ENCODE peak calls at places on chromosomes 1 and 21, in seven cellular contexts. One of them, this sample, is unnamed.

GRCh38 chr1:39110325-39110851 is 84.2 kb downstream of the NDUFS5 start:
- DNase-seq in neuronal stem cell: no peak
- DNase-seq in H1: no peak
- DNase-seq in psoas muscle: no peak
- DNase-seq in ovary: no peak
- DNase-seq in astrocyte: peak; percentile 94
- DNase-seq in CD8-positive, alpha-beta memory T cell: no peak
- DNase-seq in this sample: no peak

GRCh38 chr1:21868941-21869454 is 56.9 kb downstream of the LDLRAD2 start:
- DNase-seq in neuronal stem cell: no peak
- DNase-seq in H1: no peak
- DNase-seq in psoas muscle: no peak
- DNase-seq in ovary: no peak
- DNase-seq in astrocyte: no peak
- DNase-seq in CD8-positive, alpha-beta memory T cell: no peak
- DNase-seq in this sample: peak; percentile 16

GRCh38 chr1:168835153-168835648 is 106.2 kb upstream of the DPT start:
- DNase-seq in neuronal stem cell: no peak
- DNase-seq in H1: no peak
- DNase-seq in psoas muscle: no peak
- DNase-seq in ovary: no peak
- DNase-seq in astrocyte: no peak
- DNase-seq in CD8-positive, alpha-beta memory T cell: no peak
- DNase-seq in this sample: peak; percentile 9

GRCh38 chr1:37673920-37674319 is 18.4 kb upstream of the CDCA8 start:
- DNase-seq in neuronal stem cell: no peak
- DNase-seq in H1: no peak
- DNase-seq in psoas muscle: no peak
- DNase-seq in ovary: no peak
- DNase-seq in astrocyte: no peak
- DNase-seq in CD8-positive, alpha-beta memory T cell: peak; percentile 66
- DNase-seq in this sample: no peak

GRCh38 chr1:177082855-177083741 is 81.4 kb downstream of the ASTN1 start:
- DNase-seq in neuronal stem cell: no peak
- DNase-seq in H1: no peak
- DNase-seq in psoas muscle: no peak
- DNase-seq in ovary: no peak
- DNase-seq in astrocyte: peak; percentile 25
- DNase-seq in CD8-positive, alpha-beta memory T cell: no peak
- DNase-seq in this sample: no peak

GRCh38 chr1:28298438-28298837 is 30.4 kb upstream of the MED18 start:
- DNase-seq in neuronal stem cell: no peak
- DNase-seq in H1: no peak
- DNase-seq in psoas muscle: no peak
- DNase-seq in ovary: no peak
- DNase-seq in astrocyte: no peak
- DNase-seq in CD8-positive, alpha-beta memory T cell: no peak
- DNase-seq in this sample: no peak

GRCh38 chr1:202945483-202945882 is 12.6 kb downstream of the ADIPOR1 start:
- DNase-seq in neuronal stem cell: no peak
- DNase-seq in H1: no peak
- DNase-seq in psoas muscle: no peak
- DNase-seq in ovary: no peak
- DNase-seq in astrocyte: no peak
- DNase-seq in CD8-positive, alpha-beta memory T cell: no peak
- DNase-seq in this sample: no peak

GRCh38 chr1:159938221-159938852 is 7.1 kb downstream of the IGSF9 start:
- DNase-seq in neuronal stem cell: no peak
- DNase-seq in H1: no peak
- DNase-seq in psoas muscle: no peak
- DNase-seq in ovary: no peak
- DNase-seq in astrocyte: no peak
- DNase-seq in CD8-positive, alpha-beta memory T cell: no peak
- DNase-seq in this sample: no peak

GRCh38 chr1:100387644-100388350 is 35.5 kb downstream of the CDC14A start:
- DNase-seq in neuronal stem cell: no peak
- DNase-seq in H1: no peak
- DNase-seq in psoas muscle: no peak
- DNase-seq in ovary: no peak
- DNase-seq in astrocyte: peak; percentile 29
- DNase-seq in CD8-positive, alpha-beta memory T cell: no peak
- DNase-seq in this sample: no peak

GRCh38 chr1:100390507-100390906 is 38.2 kb downstream of the CDC14A start:
- DNase-seq in neuronal stem cell: no peak
- DNase-seq in H1: no peak
- DNase-seq in psoas muscle: no peak
- DNase-seq in ovary: no peak
- DNase-seq in astrocyte: no peak
- DNase-seq in CD8-positive, alpha-beta memory T cell: no peak
- DNase-seq in this sample: no peak

GRCh38 chr1:100391675-100392074 is 39.4 kb downstream of the CDC14A start:
- DNase-seq in neuronal stem cell: no peak
- DNase-seq in H1: no peak
- DNase-seq in psoas muscle: no peak
- DNase-seq in ovary: no peak
- DNase-seq in astrocyte: no peak
- DNase-seq in CD8-positive, alpha-beta memory T cell: no peak
- DNase-seq in this sample: no peak

GRCh38 chr1:100383743-100384405 is 31.6 kb downstream of the CDC14A start:
- DNase-seq in neuronal stem cell: no peak
- DNase-seq in H1: no peak
- DNase-seq in psoas muscle: no peak
- DNase-seq in ovary: no peak
- DNase-seq in astrocyte: no peak
- DNase-seq in CD8-positive, alpha-beta memory T cell: no peak
- DNase-seq in this sample: no peak

DNA sequence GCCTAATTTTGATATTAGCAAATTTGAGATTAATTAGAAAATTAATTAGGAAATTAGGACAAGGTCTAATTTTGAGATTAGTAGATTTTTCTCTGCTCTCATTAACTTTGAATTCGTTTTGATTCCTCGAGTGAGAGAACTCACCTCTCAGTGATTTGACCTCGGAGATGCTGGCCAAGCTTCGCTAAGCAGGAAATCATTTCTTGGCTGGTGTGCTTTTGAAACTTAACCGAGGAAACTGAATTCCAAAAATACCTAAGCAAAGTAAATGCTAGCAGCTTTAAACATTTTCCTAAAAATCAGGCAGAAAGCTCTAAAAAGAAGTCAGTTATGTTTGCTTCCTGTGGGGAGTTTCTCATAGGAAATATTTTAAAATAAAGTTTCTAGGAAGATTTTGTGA is 34.9 kb downstream of the CDC14A start:
- DNase-seq in neuronal stem cell: no peak
- DNase-seq in H1: no peak
- DNase-seq in psoas muscle: no peak
- DNase-seq in ovary: no peak
- DNase-seq in astrocyte: peak; percentile 59
- DNase-seq in CD8-positive, alpha-beta memory T cell: no peak
- DNase-seq in this sample: no peak
- H3K27ac ChIP-seq in neuronal stem cell: no peak overlapping the region
- H3K27ac ChIP-seq in H1: no peak overlapping the region
- H3K27ac ChIP-seq in psoas muscle: no peak overlapping the region
- H3K27ac ChIP-seq in ovary: no peak overlapping the region
- H3K27ac ChIP-seq in astrocyte: no peak overlapping the region
- H3K27ac ChIP-seq in CD8-positive, alpha-beta memory T cell: no peak overlapping the region
- H3K27ac ChIP-seq in this sample: no peak overlapping the region

GRCh38 chr1:111603979-111604378 is 15.6 kb upstream of the RAP1A start:
- DNase-seq in neuronal stem cell: no peak
- DNase-seq in H1: no peak
- DNase-seq in psoas muscle: no peak
- DNase-seq in ovary: no peak
- DNase-seq in astrocyte: no peak
- DNase-seq in CD8-positive, alpha-beta memory T cell: peak; percentile 54
- DNase-seq in this sample: no peak

GRCh38 chr1:111600295-111600694 is 19.3 kb upstream of the RAP1A start:
- DNase-seq in neuronal stem cell: no peak
- DNase-seq in H1: no peak
- DNase-seq in psoas muscle: no peak
- DNase-seq in ovary: no peak
- DNase-seq in astrocyte: no peak
- DNase-seq in CD8-positive, alpha-beta memory T cell: no peak
- DNase-seq in this sample: no peak

GRCh38 chr1:111600886-111601386 is 18.7 kb upstream of the RAP1A start:
- DNase-seq in neuronal stem cell: no peak
- DNase-seq in H1: no peak
- DNase-seq in psoas muscle: no peak
- DNase-seq in ovary: no peak
- DNase-seq in astrocyte: no peak
- DNase-seq in CD8-positive, alpha-beta memory T cell: no peak
- DNase-seq in this sample: no peak

GRCh38 chr1:111602974-111603373 is 16.6 kb upstream of the RAP1A start:
- DNase-seq in neuronal stem cell: no peak
- DNase-seq in H1: no peak
- DNase-seq in psoas muscle: no peak
- DNase-seq in ovary: no peak
- DNase-seq in astrocyte: no peak
- DNase-seq in CD8-positive, alpha-beta memory T cell: no peak
- DNase-seq in this sample: no peak

GRCh38 chr1:111602302-111602701 is 17.3 kb upstream of the RAP1A start:
- DNase-seq in neuronal stem cell: no peak
- DNase-seq in H1: no peak
- DNase-seq in psoas muscle: no peak
- DNase-seq in ovary: no peak
- DNase-seq in astrocyte: no peak
- DNase-seq in CD8-positive, alpha-beta memory T cell: no peak
- DNase-seq in this sample: no peak
- H3K27ac ChIP-seq in neuronal stem cell: no peak overlapping the region
- H3K27ac ChIP-seq in H1: no peak overlapping the region
- H3K27ac ChIP-seq in psoas muscle: no peak overlapping the region
- H3K27ac ChIP-seq in ovary: no peak overlapping the region
- H3K27ac ChIP-seq in astrocyte: no peak overlapping the region
- H3K27ac ChIP-seq in CD8-positive, alpha-beta memory T cell: no peak overlapping the region
- H3K27ac ChIP-seq in this sample: no peak overlapping the region

GRCh38 chr1:101389547-101389929 is 152.7 kb downstream of the S1PR1 start:
- DNase-seq in neuronal stem cell: no peak
- DNase-seq in H1: no peak
- DNase-seq in psoas muscle: no peak
- DNase-seq in ovary: no peak
- DNase-seq in astrocyte: no peak
- DNase-seq in CD8-positive, alpha-beta memory T cell: no peak
- DNase-seq in this sample: no peak
- H3K27ac ChIP-seq in neuronal stem cell: no peak overlapping the region
- H3K27ac ChIP-seq in H1: no peak overlapping the region
- H3K27ac ChIP-seq in psoas muscle: no peak overlapping the region
- H3K27ac ChIP-seq in ovary: no peak overlapping the region
- H3K27ac ChIP-seq in astrocyte: no peak overlapping the region
- H3K27ac ChIP-seq in CD8-positive, alpha-beta memory T cell: no peak overlapping the region
- H3K27ac ChIP-seq in this sample: no peak overlapping the region

GRCh38 chr1:112689196-112689841 is 14.9 kb downstream of the MOV10 start:
- DNase-seq in neuronal stem cell: no peak
- DNase-seq in H1: no peak
- DNase-seq in psoas muscle: no peak
- DNase-seq in ovary: no peak
- DNase-seq in astrocyte: no peak
- DNase-seq in CD8-positive, alpha-beta memory T cell: no peak
- DNase-seq in this sample: no peak
- H3K27ac ChIP-seq in neuronal stem cell: no peak overlapping the region
- H3K27ac ChIP-seq in H1: no peak overlapping the region
- H3K27ac ChIP-seq in psoas muscle: no peak overlapping the region
- H3K27ac ChIP-seq in ovary: no peak overlapping the region
- H3K27ac ChIP-seq in astrocyte: no peak overlapping the region
- H3K27ac ChIP-seq in CD8-positive, alpha-beta memory T cell: no peak overlapping the region
- H3K27ac ChIP-seq in this sample: no peak overlapping the region

GRCh38 chr1:172698224-172698623 is 39.3 kb downstream of the FASLG start:
- DNase-seq in neuronal stem cell: no peak
- DNase-seq in H1: no peak
- DNase-seq in psoas muscle: no peak
- DNase-seq in ovary: no peak
- DNase-seq in astrocyte: no peak
- DNase-seq in CD8-positive, alpha-beta memory T cell: no peak
- DNase-seq in this sample: no peak
- H3K27ac ChIP-seq in neuronal stem cell: no peak overlapping the region
- H3K27ac ChIP-seq in H1: no peak overlapping the region
- H3K27ac ChIP-seq in psoas muscle: no peak overlapping the region
- H3K27ac ChIP-seq in ovary: no peak overlapping the region
- H3K27ac ChIP-seq in astrocyte: no peak overlapping the region
- H3K27ac ChIP-seq in CD8-positive, alpha-beta memory T cell: peak overlapping the region; percentile 43
- H3K27ac ChIP-seq in this sample: no peak overlapping the region

DNA sequence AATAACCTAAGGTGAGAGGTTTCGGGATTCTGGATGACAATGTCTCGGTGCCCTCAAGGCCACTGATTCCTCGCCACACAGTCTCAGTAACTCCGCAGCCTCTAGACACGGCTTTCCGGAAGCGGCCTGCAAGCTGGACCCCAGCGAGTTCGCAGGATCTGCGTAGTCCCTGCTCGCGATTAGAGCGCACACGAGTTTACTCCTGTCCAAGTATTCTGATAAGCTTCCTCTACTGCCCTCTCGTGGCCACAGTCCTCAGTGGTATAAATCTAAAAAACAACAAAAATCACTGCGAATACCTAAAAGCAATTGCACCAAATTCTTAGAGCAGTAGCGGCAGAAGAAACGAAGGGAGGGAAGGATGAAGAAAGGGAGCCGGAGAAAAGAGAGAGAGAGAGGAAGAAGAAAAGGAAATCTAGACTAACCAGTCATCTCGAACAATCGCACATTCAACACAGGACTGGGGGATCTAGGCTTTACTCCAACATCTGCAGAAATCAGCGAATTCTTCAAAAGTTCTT is 1.1 kb upstream of the PLXNA2 start:
- DNase-seq in neuronal stem cell: peak; percentile 89
- DNase-seq in H1: no peak
- DNase-seq in psoas muscle: peak; percentile 86
- DNase-seq in ovary: peak; percentile 97
- DNase-seq in astrocyte: peak; percentile 84
- DNase-seq in CD8-positive, alpha-beta memory T cell: peak; percentile 62
- DNase-seq in this sample: peak; percentile 85
- H3K27ac ChIP-seq in neuronal stem cell: no peak overlapping the region
- H3K27ac ChIP-seq in H1: no peak overlapping the region
- H3K27ac ChIP-seq in psoas muscle: peak overlapping the region; percentile 90
- H3K27ac ChIP-seq in ovary: peak overlapping the region; percentile 80
- H3K27ac ChIP-seq in astrocyte: no peak overlapping the region
- H3K27ac ChIP-seq in CD8-positive, alpha-beta memory T cell: peak overlapping the region; percentile 29
- H3K27ac ChIP-seq in this sample: no peak overlapping the region

GRCh38 chr21:42785666-42786427 is 93.5 kb downstream of the WDR4 start:
- DNase-seq in neuronal stem cell: no peak
- DNase-seq in H1: no peak
- DNase-seq in psoas muscle: no peak
- DNase-seq in ovary: no peak
- DNase-seq in astrocyte: no peak
- DNase-seq in CD8-positive, alpha-beta memory T cell: no peak
- DNase-seq in this sample: no peak
- H3K27ac ChIP-seq in neuronal stem cell: no peak overlapping the region
- H3K27ac ChIP-seq in H1: no peak overlapping the region
- H3K27ac ChIP-seq in psoas muscle: no peak overlapping the region
- H3K27ac ChIP-seq in ovary: no peak overlapping the region
- H3K27ac ChIP-seq in astrocyte: no peak overlapping the region
- H3K27ac ChIP-seq in CD8-positive, alpha-beta memory T cell: no peak overlapping the region
- H3K27ac ChIP-seq in this sample: no peak overlapping the region